ENCODE peak calls at places on chromosomes 2 and 18, in five cellular contexts. N is endothelial cell of umbilical vein, P is HCT116, T is gastrocnemius medialis, H is astrocyte of the cerebellum. Z is an unnamed sample.

GRCh38 chr2:127355407-127356008 is 32.3 kb downstream of the MAP3K2 start:
- DNase-seq in P (peak), H (no peak), T (no peak), N (peak), Z (no peak)

GRCh38 chr2:239488078-239488590 is 87.3 kb upstream of the HDAC4 start:
- DNase-seq in H (no peak), P (no peak), T (no peak), N (no peak), Z (no peak)

GRCh38 chr2:240585101-240585500 is 1.4 kb upstream of the CAPN10 start:
- DNase-seq in H (no peak), N (no peak), P (no peak), T (no peak), Z (no peak)

GRCh38 chr2:6934758-6935638 is 17.8 kb downstream of the RNF144A start:
- DNase-seq in T (no peak), P (no peak), H (no peak), N (no peak), Z (no peak)

GRCh38 chr2:147467441-147467840 is 377.4 kb upstream of the ACVR2A start:
- DNase-seq in H (no peak), N (no peak), P (no peak), T (no peak), Z (no peak)

GRCh38 chr2:120287183-120288015 is 34.7 kb downstream of the RALB start:
- DNase-seq in N (no peak), H (peak), T (no peak), P (peak), Z (peak)

GRCh38 chr2:9112079-9112721 is 94.4 kb upstream of the ASAP2 start:
- DNase-seq in N (no peak), P (peak), H (peak), T (no peak), Z (peak)

GRCh38 chr2:169291517-169291916 is 70.8 kb downstream of the LRP2 start:
- DNase-seq in H (no peak), T (no peak), P (no peak), N (no peak), Z (no peak)

GRCh38 chr18:73790582-73790981 is 357.1 kb downstream of the FBXO15 start:
- DNase-seq in P (no peak), N (no peak), T (no peak), H (no peak), Z (no peak)

GRCh38 chr2:27792759-27793158 is 21.2 kb downstream of the MRPL33 start:
- DNase-seq in T (no peak), P (no peak), H (no peak), N (peak), Z (peak)

GRCh38 chr2:55013936-55014335 is 36.3 kb downstream of the RTN4 start:
- DNase-seq in H (no peak), N (no peak), T (no peak), P (no peak), Z (no peak)

GRCh38 chr2:217360111-217360510 is 500.2 kb upstream of the TNP1 start:
- DNase-seq in H (no peak), N (no peak), P (no peak), T (no peak), Z (no peak)

GRCh38 chr18:3340682-3341097 is 78.8 kb downstream of the MYL12B start:
- DNase-seq in P (no peak), H (no peak), T (no peak), N (peak), Z (no peak)

GRCh38 chr2:177313162-177313781 is 48.7 kb upstream of the NFE2L2 start:
- DNase-seq in N (no peak), P (no peak), H (no peak), T (no peak), Z (no peak)

GRCh38 chr2:206562375-206562774 is 79.9 kb upstream of the FAM237A start:
- DNase-seq in H (no peak), P (no peak), T (no peak), N (no peak), Z (no peak)

GRCh38 chr2:150850641-150851040 is 363.2 kb upstream of the RND3 start:
- DNase-seq in P (no peak), N (no peak), H (no peak), T (no peak), Z (no peak)

GRCh38 chr2:47288864-47289263 is 114.1 kb upstream of the MSH2 start:
- DNase-seq in N (no peak), H (no peak), P (no peak), T (no peak), Z (peak)

GRCh38 chr2:184558713-184559464 is 39.4 kb upstream of the ZNF804A start:
- DNase-seq in H (no peak), T (no peak), P (no peak), N (no peak), Z (no peak)

GRCh38 chr2:191006297-191006696 is 7.7 kb downstream of the STAT1 start:
- DNase-seq in H (no peak), T (no peak), P (no peak), N (no peak), Z (no peak)

GRCh38 chr2:242038928-242039341 is 169.4 kb downstream of the RTP5 start:
- DNase-seq in P (no peak), T (no peak), N (no peak), H (no peak), Z (no peak)

GRCh38 chr18:3499498-3499897 is 49.5 kb downstream of the TGIF1 start:
- DNase-seq in P (no peak), N (no peak), H (no peak), T (no peak), Z (no peak)

GRCh38 chr2:88735853-88736252 is 44.4 kb downstream of the RPIA start:
- DNase-seq in H (no peak), N (no peak), P (peak), T (peak), Z (no peak)

GRCh38 chr2:64329848-64330247 is 124.1 kb upstream of the LGALSL start:
- DNase-seq in H (no peak), T (no peak), N (peak), P (no peak), Z (no peak)

GRCh38 chr2:194745532-194746146 is 911.4 kb upstream of the SLC39A10 start:
- DNase-seq in T (no peak), H (peak), P (no peak), N (peak), Z (no peak)
- H3K4me3 ChIP-seq in T (no peak), H (no peak), P (no peak), N (no peak), Z (no peak)

DNA sequence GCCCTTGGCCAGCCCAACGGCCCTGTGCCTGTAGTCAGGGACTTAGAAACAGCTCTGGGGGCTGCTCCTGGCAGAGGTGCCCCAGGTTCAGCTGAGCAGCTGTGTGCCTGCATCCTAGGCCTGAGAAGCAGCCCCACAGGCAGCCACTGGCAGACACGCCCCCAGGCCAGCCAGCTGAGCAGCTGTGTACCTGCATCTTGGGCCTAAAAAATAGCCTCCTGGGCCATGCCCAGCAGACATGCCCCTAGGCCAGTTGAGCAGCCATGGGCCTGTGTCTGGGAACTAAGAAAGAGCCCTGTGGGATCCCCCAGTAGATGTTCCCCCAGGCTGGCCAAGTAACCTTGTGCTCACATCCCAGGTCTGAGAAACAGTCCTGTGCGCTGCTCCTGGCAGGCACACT is 64.0 kb downstream of the TBR1 start:
- DNase-seq in T (no peak), P (no peak), H (no peak), N (no peak), Z (no peak)
- TF ChIP-seq CTCF in T (no peak), P (no peak), H (no peak), N (no peak), Z (no peak)

GRCh38 chr2:102356381-102356712 is 751 bp downstream of the IL18R1 start:
- DNase-seq in P (no peak), N (no peak), T (no peak), H (no peak), Z (no peak)

GRCh38 chr2:102356741-102357140 is 1.1 kb downstream of the IL18R1 start:
- DNase-seq in T (no peak), H (no peak), P (no peak), N (no peak), Z (no peak)

GRCh38 chr2:102359527-102359926 is 3.9 kb downstream of the IL18R1 start:
- DNase-seq in N (no peak), P (no peak), H (no peak), T (no peak), Z (no peak)

GRCh38 chr2:102357975-102358374 is 2.4 kb downstream of the IL18R1 start:
- DNase-seq in T (no peak), H (no peak), P (no peak), N (no peak), Z (no peak)

DNA sequence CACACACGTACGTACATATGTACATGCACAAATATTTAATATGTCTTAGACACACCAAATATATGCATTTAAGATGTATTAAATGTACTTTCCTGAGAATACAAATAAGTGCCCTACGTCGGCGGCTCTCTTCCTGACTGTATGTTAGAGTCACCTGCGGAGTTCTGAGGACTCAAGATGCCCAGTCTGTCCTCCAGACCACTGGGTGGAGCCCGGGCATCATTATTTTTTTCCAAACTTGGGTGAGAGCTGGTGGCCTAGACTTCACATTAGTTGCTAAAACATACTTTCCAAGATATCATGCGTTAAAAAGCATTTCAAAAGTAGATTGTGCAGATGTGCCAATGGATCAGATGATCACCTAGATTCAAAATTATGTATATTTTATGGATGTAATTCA is 2.9 kb downstream of the IL18R1 start:
- DNase-seq in P (no peak), T (no peak), N (no peak), H (no peak), Z (no peak)
- H3K4me3 ChIP-seq in P (no peak), T (no peak), N (no peak), H (no peak), Z (no peak)

GRCh38 chr18:45056907-45057306 is 376.2 kb downstream of the SETBP1 start:
- DNase-seq in H (no peak), N (no peak), T (no peak), P (no peak), Z (peak)
- TF ChIP-seq CTCF in H (peak), N (no peak), T (no peak), P (no peak), Z (no peak)